ENCODE peak calls at places on chromosome 3, in five cellular contexts. M is coronary artery, Z is epithelial cell of esophagus, V is cardiac muscle cell, Q is BJ. F is an unnamed sample.

GRCh38 chr3:153026026-153026425 is 136.0 kb upstream of the RAP2B start:
- DNase-seq in M (no peak), Z (peak), V (peak), Q (no peak), F (no peak)

GRCh38 chr3:23859012-23859743 is 53.4 kb downstream of the UBE2E1 start:
- DNase-seq in M (no peak), Z (peak), V (no peak), Q (no peak), F (no peak)

GRCh38 chr3:35064761-35065160 is 574.6 kb upstream of the ARPP21 start:
- DNase-seq in M (no peak), Z (no peak), V (no peak), Q (no peak), F (no peak)

GRCh38 chr3:128482857-128483656 is 9.9 kb downstream of the GATA2 start:
- DNase-seq in M (no peak), Z (peak), V (no peak), Q (peak), F (peak)

GRCh38 chr3:169661567-169662214 is 1.8 kb downstream of the MECOM start:
- DNase-seq in M (peak), Z (peak), V (peak), Q (no peak), F (no peak)

GRCh38 chr3:22685598-22685997 is 517.5 kb upstream of the UBE2E2 start:
- DNase-seq in M (no peak), Z (peak), V (no peak), Q (no peak), F (no peak)

GRCh38 chr3:44584646-44585501 is at the start of gene ZNF660:
- DNase-seq in M (peak), Z (peak), V (peak), Q (no peak), F (peak)

GRCh38 chr3:88149146-88149515 is 628 bp upstream of the C3orf38 start:
- DNase-seq in M (no peak), Z (peak), V (no peak), Q (no peak), F (no peak)

GRCh38 chr3:170563712-170564423 is 22.0 kb downstream of the SLC7A14 start:
- DNase-seq in M (no peak), Z (peak), V (no peak), Q (peak), F (no peak)

GRCh38 chr3:177521305-177521704 is 324.0 kb upstream of the TBL1XR1 start:
- DNase-seq in M (no peak), Z (peak), V (no peak), Q (no peak), F (no peak)
- TF ChIP-seq CTCF in M (no peak), Z (peak), V (no peak), Q (no peak), F (no peak)

GRCh38 chr3:123446610-123447109 is 2.2 kb downstream of the ADCY5 start:
- DNase-seq in M (no peak), Z (no peak), V (no peak), Q (no peak), F (no peak)

GRCh38 chr3:123444023-123444422 is 4.9 kb downstream of the ADCY5 start:
- DNase-seq in M (no peak), Z (no peak), V (peak), Q (no peak), F (no peak)

GRCh38 chr3:123446210-123446609 is 2.7 kb downstream of the ADCY5 start:
- DNase-seq in M (no peak), Z (no peak), V (no peak), Q (no peak), F (no peak)

GRCh38 chr3:123444744-123445143 is 4.1 kb downstream of the ADCY5 start:
- DNase-seq in M (no peak), Z (no peak), V (no peak), Q (no peak), F (no peak)

DNA sequence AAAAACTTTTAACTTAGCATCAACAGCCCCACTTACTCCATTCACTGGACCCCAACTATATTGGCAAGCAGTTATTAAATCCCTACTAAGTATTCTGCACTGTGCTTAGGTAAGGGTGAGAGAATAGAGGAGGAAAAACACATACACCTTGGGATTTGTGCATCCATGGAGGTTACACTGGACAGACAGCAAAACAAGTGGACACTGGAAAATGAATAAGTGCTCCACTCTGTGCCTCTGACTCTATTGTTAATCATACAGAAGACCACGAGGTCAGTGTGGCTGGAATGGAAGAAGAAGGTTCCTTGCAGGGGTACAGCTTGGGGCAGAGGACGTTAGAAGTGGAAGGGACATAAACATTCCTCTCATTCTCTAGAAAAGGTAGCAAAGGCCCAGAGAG is 3.2 kb downstream of the ADCY5 start:
- DNase-seq in M (no peak), Z (no peak), V (no peak), Q (no peak), F (no peak)
- H3K4me3 ChIP-seq in M (peak), Z (no peak), V (peak), Q (no peak), F (no peak)

DNA sequence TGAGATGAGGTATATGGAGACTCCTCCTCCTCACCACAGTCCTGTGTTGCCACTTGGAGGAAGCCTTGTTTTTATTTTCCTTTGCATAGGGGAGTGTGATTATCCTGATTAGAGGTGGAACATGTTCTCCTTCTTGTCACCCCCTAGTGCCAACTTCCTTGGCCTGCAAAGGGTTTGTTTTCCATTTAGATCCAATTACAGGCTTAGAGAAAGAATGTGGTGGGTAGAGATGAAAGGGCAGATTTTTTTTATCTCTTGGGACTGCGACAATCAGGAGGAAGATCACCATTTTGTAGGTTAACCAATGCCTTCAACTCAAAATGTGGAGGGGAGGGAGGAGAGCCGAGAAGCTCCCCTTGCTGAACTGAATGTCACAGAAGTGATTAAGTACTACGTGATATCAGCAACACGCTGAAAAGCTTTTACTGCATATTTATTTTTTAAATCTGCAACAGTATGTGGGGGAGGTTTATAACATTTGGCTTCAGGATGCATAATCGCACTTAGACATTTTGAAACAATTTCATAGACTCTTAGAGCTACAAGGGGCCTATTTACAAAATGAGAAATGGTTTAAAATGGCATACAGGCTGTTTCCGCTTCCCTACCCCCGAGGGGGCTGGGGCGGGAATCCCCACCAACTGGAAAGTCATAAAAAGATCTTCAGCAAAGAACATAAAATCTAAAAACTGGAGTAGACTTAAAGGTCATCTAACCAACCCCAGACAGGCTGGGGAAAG is 2.4 kb downstream of the LMCD1 start:
- DNase-seq in M (no peak), Z (no peak), V (no peak), Q (no peak), F (no peak)
- TF ChIP-seq CTCF in M (no peak), Z (no peak), V (no peak), Q (no peak), F (no peak)

GRCh38 chr3:5197022-5197421 is 9.5 kb downstream of the EDEM1 start:
- DNase-seq in M (no peak), Z (peak), V (no peak), Q (no peak), F (peak)
- H3K4me3 ChIP-seq in M (no peak), Z (peak), V (no peak), Q (no peak), F (no peak)

GRCh38 chr3:134646086-134646485 is 4.7 kb downstream of the KY start:
- DNase-seq in M (peak), Z (no peak), V (no peak), Q (no peak), F (no peak)
- TF ChIP-seq CTCF in M (no peak), Z (no peak), V (no peak), Q (no peak), F (no peak)

GRCh38 chr3:159839561-159840379 is 148.9 kb upstream of the IL12A start:
- DNase-seq in M (no peak), Z (peak), V (peak), Q (no peak), F (no peak)
- H3K4me3 ChIP-seq in M (peak), Z (peak), V (peak), Q (no peak), F (no peak)

GRCh38 chr3:80606073-80606472 is 838.3 kb upstream of the ROBO1 start:
- DNase-seq in M (no peak), Z (no peak), V (no peak), Q (no peak), F (no peak)
- TF ChIP-seq CTCF in M (no peak), Z (no peak), V (no peak), Q (no peak), F (no peak)

GRCh38 chr3:149673393-149673792 is 15.6 kb upstream of the WWTR1 start:
- DNase-seq in M (no peak), Z (peak), V (peak), Q (no peak), F (no peak)
- H3K4me3 ChIP-seq in M (no peak), Z (no peak), V (no peak), Q (no peak), F (no peak)

GRCh38 chr3:69838217-69838616 is 99.0 kb downstream of the MITF start:
- DNase-seq in M (no peak), Z (peak), V (no peak), Q (peak), F (peak)

GRCh38 chr3:69848113-69848512 is 108.8 kb downstream of the MITF start:
- DNase-seq in M (no peak), Z (no peak), V (no peak), Q (peak), F (no peak)

GRCh38 chr3:69838696-69839515 is 99.6 kb downstream of the MITF start:
- DNase-seq in M (no peak), Z (no peak), V (peak), Q (no peak), F (no peak)

GRCh38 chr3:69847303-69847702 is 108.0 kb downstream of the MITF start:
- DNase-seq in M (no peak), Z (no peak), V (no peak), Q (no peak), F (no peak)

DNA sequence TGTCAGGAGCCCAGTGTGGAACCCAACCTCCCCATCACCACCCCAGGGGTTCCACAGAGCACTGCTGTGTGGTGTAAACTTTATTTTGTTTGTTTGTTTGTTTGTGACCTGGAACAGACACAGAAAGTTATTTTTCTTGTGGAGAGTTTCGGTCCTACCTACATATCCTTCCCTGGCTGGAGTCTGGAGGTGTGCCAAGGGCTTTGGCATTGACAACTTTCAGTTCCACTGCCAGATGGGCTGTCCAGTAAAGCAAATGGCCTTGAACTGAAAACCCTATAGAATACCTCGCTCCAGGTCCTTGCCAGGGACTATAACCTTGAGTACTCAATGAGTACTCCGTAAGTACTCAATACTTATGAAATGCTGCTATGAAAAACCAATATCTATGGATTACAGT is 103.5 kb downstream of the MITF start:
- DNase-seq in M (no peak), Z (no peak), V (no peak), Q (no peak), F (no peak)
- TF ChIP-seq CTCF in M (no peak), Z (no peak), V (no peak), Q (no peak), F (no peak)

F was measured in AG04449.